ENCODE peak calls at places on chromosome 9, in nine cellular contexts. M, T, X, P, B, N, F, J and C are unnamed samples.
A peak's percentile ranks its signal among the peaks of the same experiment; 100 is the strongest.

GRCh38 chr9:93467062-93467416 is 13.7 kb upstream of the FAM120AOS start:
- DNase-seq in F (no peak), P (no peak), J (no peak), B (no peak), M (no peak), N (no peak), X (no peak), T (no peak), C (no peak)

GRCh38 chr9:125674981-125675973 is 31.7 kb downstream of the MAPKAP1 start:
- DNase-seq in P (no peak), N (no peak), F (no peak), X (peak; percentile 59), J (no peak), M (no peak), T (no peak), B (no peak), C (no peak)

GRCh38 chr9:68780377-68780707 is 75.3 kb downstream of the PIP5K1B start:
- DNase-seq in M (no peak), F (no peak), B (no peak), X (no peak), T (no peak), J (no peak), P (no peak), N (no peak), C (no peak)

GRCh38 chr9:121261107-121261460 is 6.9 kb upstream of the GSN start:
- DNase-seq in B (no peak), T (no peak), N (no peak), P (peak; percentile 73), M (no peak), F (no peak), J (no peak), X (no peak), C (peak; percentile 26)

GRCh38 chr9:125240649-125240999 is 519 bp downstream of the HSPA5 start:
- DNase-seq in N (peak; percentile 18), X (no peak), T (no peak), B (peak; percentile 49), M (no peak), P (no peak), J (no peak), F (no peak), C (no peak)

GRCh38 chr9:132020845-132021510 is 58.7 kb downstream of the MED27 start:
- DNase-seq in J (no peak), F (no peak), P (no peak), B (no peak), N (no peak), T (no peak), M (no peak), X (no peak), C (no peak)

GRCh38 chr9:133608382-133608781 is 807 bp downstream of the FAM163B start:
- DNase-seq in X (no peak), B (no peak), N (no peak), M (no peak), P (no peak), T (no peak), F (no peak), J (no peak), C (no peak)

GRCh38 chr9:130219661-130220081 is 45.9 kb upstream of the HMCN2 start:
- DNase-seq in P (no peak), T (no peak), F (no peak), J (no peak), N (no peak), M (no peak), X (no peak), B (no peak), C (no peak)

GRCh38 chr9:81694541-81694940 is 5.2 kb upstream of the TLE1 start:
- DNase-seq in T (no peak), N (no peak), F (no peak), X (no peak), M (no peak), J (no peak), P (no peak), B (no peak), C (no peak)

GRCh38 chr9:109481747-109482325 is 16.3 kb downstream of the PTPN3 start:
- DNase-seq in N (no peak), J (no peak), M (no peak), B (no peak), X (no peak), F (no peak), T (no peak), P (no peak), C (no peak)

GRCh38 chr9:81902601-81903000 is 25.6 kb upstream of the SPATA31D4 start:
- DNase-seq in P (no peak), F (no peak), B (no peak), X (no peak), J (no peak), T (no peak), N (no peak), M (no peak), C (no peak)

GRCh38 chr9:97682242-97682641 is 14.9 kb downstream of the XPA start:
- DNase-seq in X (no peak), T (no peak), N (no peak), P (no peak), M (no peak), B (no peak), J (no peak), F (no peak), C (no peak)

GRCh38 chr9:125106285-125106893 is 36.9 kb downstream of the SCAI start:
- DNase-seq in X (peak; percentile 84), N (no peak), B (no peak), F (no peak), J (no peak), P (no peak), M (no peak), T (no peak), C (no peak)

GRCh38 chr9:21656776-21657637 is 145.4 kb upstream of the MTAP start:
- DNase-seq in P (no peak), J (no peak), N (no peak), T (no peak), X (peak; percentile 72), B (no peak), M (no peak), F (no peak), C (no peak)

GRCh38 chr9:131873891-131874440 is 134.1 kb upstream of the RAPGEF1 start:
- DNase-seq in J (no peak), N (no peak), F (no peak), B (no peak), M (no peak), X (no peak), P (no peak), T (no peak), C (no peak)

GRCh38 chr9:304106-304505 is 89.4 kb downstream of the DOCK8 start:
- DNase-seq in J (no peak), N (no peak), T (no peak), B (no peak), F (no peak), M (no peak), P (no peak), X (no peak), C (no peak)

GRCh38 chr9:131657890-131658752 is 81.8 kb downstream of the RAPGEF1 start:
- DNase-seq in F (no peak), N (no peak), M (no peak), J (no peak), B (no peak), T (no peak), P (no peak), X (peak; percentile 79), C (no peak)

GRCh38 chr9:132578367-132578932 is 4.0 kb upstream of the BARHL1 start:
- DNase-seq in T (no peak), B (no peak), F (no peak), M (no peak), X (no peak), N (no peak), J (no peak), P (no peak), C (no peak)

GRCh38 chr9:131748411-131748955 is 8.6 kb upstream of the RAPGEF1 start:
- DNase-seq in P (no peak), T (no peak), N (no peak), X (no peak), F (no peak), J (no peak), M (no peak), B (no peak), C (no peak)

GRCh38 chr9:110260911-110261310 is 4.6 kb upstream of the TXN start:
- DNase-seq in P (no peak), B (no peak), X (no peak), N (no peak), J (no peak), T (no peak), M (no peak), F (no peak), C (no peak)

GRCh38 chr9:133377721-133378216 is 1.6 kb downstream of the STKLD1 start:
- DNase-seq in P (no peak), X (no peak), T (no peak), B (no peak), J (no peak), N (no peak), F (no peak), M (no peak), C (no peak)

GRCh38 chr9:101326501-101326900 is 58.3 kb downstream of the BAAT start:
- DNase-seq in F (peak; percentile 7), P (no peak), B (no peak), X (no peak), N (no peak), T (no peak), J (no peak), M (no peak), C (no peak)

GRCh38 chr9:4012446-4012845 is 287.4 kb downstream of the GLIS3 start:
- DNase-seq in P (no peak), T (no peak), X (no peak), M (no peak), F (no peak), J (no peak), N (no peak), B (no peak), C (no peak)

GRCh38 chr9:104900871-104901270 is 27.1 kb downstream of the ABCA1 start:
- DNase-seq in N (no peak), T (no peak), F (no peak), P (no peak), M (no peak), X (no peak), B (no peak), J (no peak), C (no peak)

GRCh38 chr9:83935276-83935890 is 14.2 kb upstream of the KIF27 start:
- DNase-seq in P (no peak), F (no peak), T (no peak), B (no peak), X (peak; percentile 64), M (no peak), J (no peak), N (no peak), C (no peak)

GRCh38 chr9:72935595-72935994 is 17.3 kb downstream of the ALDH1A1 start:
- DNase-seq in N (no peak), F (no peak), P (no peak), J (no peak), B (no peak), M (no peak), X (no peak), T (no peak), C (no peak)

GRCh38 chr9:114250235-114250568 is 72.7 kb upstream of the ORM1 start:
- DNase-seq in X (peak; percentile 76), P (no peak), B (no peak), M (no peak), J (no peak), T (peak; percentile 83), N (no peak), F (peak; percentile 60), C (peak; percentile 90)